ENCODE peak calls at places on chromosomes 16 and 17, in five cellular contexts. One of them, this sample, is unnamed. For H3K36me3, the result is how much of the 10 kb centered on the place peaks cover.

GRCh38 chr17:32551186-32551955 is 64.6 kb downstream of the CDK5R1 start:
- DNase-seq in fibroblast of lung: peak
- DNase-seq in Caco-2: no peak
- DNase-seq in adrenal gland: no peak
- DNase-seq in CD8-positive, alpha-beta T cell: no peak
- DNase-seq in this sample: peak

GRCh38 chr17:7548585-7549400 is at the start of gene TNFSF12:
- DNase-seq in Caco-2: no peak
- DNase-seq in CD8-positive, alpha-beta T cell: peak
- DNase-seq in fibroblast of lung: peak
- DNase-seq in adrenal gland: peak
- DNase-seq in this sample: no peak

GRCh38 chr17:48031966-48032365 is 5.6 kb downstream of the COPZ2 start:
- DNase-seq in fibroblast of lung: no peak
- DNase-seq in adrenal gland: no peak
- DNase-seq in CD8-positive, alpha-beta T cell: no peak
- DNase-seq in Caco-2: no peak
- DNase-seq in this sample: no peak

GRCh38 chr17:7438050-7438614 is 1.2 kb upstream of the FGF11 start:
- DNase-seq in fibroblast of lung: no peak
- DNase-seq in Caco-2: no peak
- DNase-seq in CD8-positive, alpha-beta T cell: peak
- DNase-seq in adrenal gland: peak
- DNase-seq in this sample: no peak

GRCh38 chr17:17132746-17133145 is 73.4 kb downstream of the PLD6 start:
- DNase-seq in adrenal gland: no peak
- DNase-seq in fibroblast of lung: no peak
- DNase-seq in CD8-positive, alpha-beta T cell: no peak
- DNase-seq in Caco-2: no peak
- DNase-seq in this sample: no peak

GRCh38 chr16:66127459-66128362 is 238.8 kb upstream of the CDH5 start:
- DNase-seq in CD8-positive, alpha-beta T cell: no peak
- DNase-seq in fibroblast of lung: no peak
- DNase-seq in adrenal gland: peak
- DNase-seq in Caco-2: no peak
- DNase-seq in this sample: no peak

GRCh38 chr17:2235792-2236365 is 67.7 kb downstream of the SMG6 start:
- DNase-seq in fibroblast of lung: peak
- DNase-seq in Caco-2: no peak
- DNase-seq in CD8-positive, alpha-beta T cell: no peak
- DNase-seq in adrenal gland: peak
- DNase-seq in this sample: no peak

GRCh38 chr17:46848534-46848933 is 2.8 kb upstream of the WNT9B start:
- DNase-seq in Caco-2: no peak
- DNase-seq in adrenal gland: no peak
- DNase-seq in fibroblast of lung: no peak
- DNase-seq in CD8-positive, alpha-beta T cell: no peak
- DNase-seq in this sample: no peak

GRCh38 chr17:45338023-45338781 is 21.4 kb upstream of the MAP3K14 start:
- DNase-seq in adrenal gland: no peak
- DNase-seq in Caco-2: no peak
- DNase-seq in fibroblast of lung: no peak
- DNase-seq in CD8-positive, alpha-beta T cell: no peak
- DNase-seq in this sample: no peak

GRCh38 chr17:53472586-53472985 is 350.1 kb upstream of the KIF2B start:
- DNase-seq in fibroblast of lung: peak
- DNase-seq in Caco-2: no peak
- DNase-seq in CD8-positive, alpha-beta T cell: no peak
- DNase-seq in adrenal gland: no peak
- DNase-seq in this sample: no peak

GRCh38 chr17:2303278-2304188 is at the start of the genes SMG6 and SRR:
- DNase-seq in adrenal gland: peak
- DNase-seq in fibroblast of lung: peak
- DNase-seq in Caco-2: peak
- DNase-seq in CD8-positive, alpha-beta T cell: peak
- DNase-seq in this sample: peak

GRCh38 chr16:46743232-46743719 is 4.9 kb downstream of the MYLK3 start:
- DNase-seq in CD8-positive, alpha-beta T cell: no peak
- DNase-seq in Caco-2: peak
- DNase-seq in fibroblast of lung: peak
- DNase-seq in adrenal gland: peak
- DNase-seq in this sample: no peak

GRCh38 chr17:48552453-48553189 is 7.7 kb upstream of the HOXB2 start:
- DNase-seq in fibroblast of lung: peak
- DNase-seq in CD8-positive, alpha-beta T cell: no peak
- DNase-seq in adrenal gland: no peak
- DNase-seq in Caco-2: no peak
- DNase-seq in this sample: no peak

GRCh38 chr16:3235856-3236669 is 1.1 kb upstream of the ZNF200 start:
- DNase-seq in adrenal gland: peak
- DNase-seq in Caco-2: peak
- DNase-seq in fibroblast of lung: no peak
- DNase-seq in CD8-positive, alpha-beta T cell: peak
- DNase-seq in this sample: no peak

GRCh38 chr16:16032271-16032979 is 83.0 kb downstream of the ABCC1 start:
- DNase-seq in fibroblast of lung: peak
- DNase-seq in adrenal gland: no peak
- DNase-seq in CD8-positive, alpha-beta T cell: no peak
- DNase-seq in Caco-2: no peak
- DNase-seq in this sample: no peak

GRCh38 chr16:48810803-48811453 is 200.9 kb upstream of the N4BP1 start:
- DNase-seq in fibroblast of lung: no peak
- DNase-seq in Caco-2: no peak
- DNase-seq in adrenal gland: no peak
- DNase-seq in CD8-positive, alpha-beta T cell: no peak
- DNase-seq in this sample: no peak

GRCh38 chr16:4505356-4506153 is 29.4 kb downstream of the HMOX2 start:
- DNase-seq in CD8-positive, alpha-beta T cell: peak
- DNase-seq in fibroblast of lung: no peak
- DNase-seq in Caco-2: no peak
- DNase-seq in adrenal gland: no peak
- DNase-seq in this sample: no peak

GRCh38 chr17:51819341-51819740 is 339.2 kb downstream of the CA10 start:
- DNase-seq in Caco-2: no peak
- DNase-seq in CD8-positive, alpha-beta T cell: no peak
- DNase-seq in fibroblast of lung: no peak
- DNase-seq in adrenal gland: no peak
- DNase-seq in this sample: no peak
- TF ChIP-seq CTCF in Caco-2: no peak
- TF ChIP-seq CTCF in CD8-positive, alpha-beta T cell: no peak
- TF ChIP-seq CTCF in fibroblast of lung: no peak
- TF ChIP-seq CTCF in adrenal gland: no peak
- TF ChIP-seq CTCF in this sample: no peak

DNA sequence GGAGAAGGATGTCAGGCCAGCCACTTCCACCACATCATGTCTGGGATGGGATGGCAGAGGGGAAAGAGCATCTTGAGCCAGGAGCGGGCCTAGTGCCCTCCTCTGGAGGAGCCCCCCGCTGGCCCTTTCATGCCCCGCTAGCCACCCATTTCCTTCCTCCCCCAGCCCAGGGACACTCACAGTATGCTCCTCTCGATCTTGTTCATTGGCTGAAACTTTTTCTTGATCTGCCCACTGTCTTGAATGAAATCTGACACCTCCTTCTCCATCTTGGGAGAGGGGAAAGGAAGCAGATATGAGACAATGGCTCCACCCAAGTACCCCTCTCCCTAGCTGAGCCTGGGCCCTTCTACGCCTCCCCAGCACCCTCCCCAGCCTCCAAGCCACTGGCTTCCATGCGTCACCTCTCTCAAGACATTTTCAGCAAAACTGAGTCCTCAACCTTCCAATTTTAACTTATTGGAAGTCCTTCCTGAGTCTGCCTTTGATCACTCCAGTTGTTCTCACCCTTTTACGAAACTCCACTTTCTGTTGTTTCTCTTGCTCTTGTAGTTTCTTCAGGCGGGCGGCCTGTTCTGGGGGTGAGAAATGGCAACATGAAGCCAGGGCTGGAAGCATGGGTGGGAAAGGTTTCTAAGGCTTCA is 7.2 kb downstream of the SPAG7 start:
- DNase-seq in fibroblast of lung: no peak
- DNase-seq in Caco-2: no peak
- DNase-seq in adrenal gland: no peak
- DNase-seq in CD8-positive, alpha-beta T cell: no peak
- DNase-seq in this sample: no peak
- H3K4me3 ChIP-seq in fibroblast of lung: no peak
- H3K4me3 ChIP-seq in Caco-2: no peak
- H3K4me3 ChIP-seq in adrenal gland: no peak
- H3K4me3 ChIP-seq in CD8-positive, alpha-beta T cell: no peak
- H3K4me3 ChIP-seq in this sample: no peak

GRCh38 chr16:667780-668518 is at the start of gene RHOT2:
- DNase-seq in CD8-positive, alpha-beta T cell: peak
- DNase-seq in adrenal gland: peak
- DNase-seq in fibroblast of lung: peak
- DNase-seq in Caco-2: peak
- DNase-seq in this sample: peak

GRCh38 chr16:668519-669171 is 713 bp downstream of the RHOT2 start:
- DNase-seq in CD8-positive, alpha-beta T cell: no peak
- DNase-seq in Caco-2: no peak
- DNase-seq in fibroblast of lung: no peak
- DNase-seq in adrenal gland: no peak
- DNase-seq in this sample: no peak

GRCh38 chr16:669666-670065 is 1.7 kb downstream of the RHOT2 start:
- DNase-seq in Caco-2: no peak
- DNase-seq in adrenal gland: no peak
- DNase-seq in fibroblast of lung: no peak
- DNase-seq in CD8-positive, alpha-beta T cell: no peak
- DNase-seq in this sample: no peak

GRCh38 chr16:666572-666971 is 1.4 kb upstream of the RHOT2 start:
- DNase-seq in fibroblast of lung: no peak
- DNase-seq in CD8-positive, alpha-beta T cell: no peak
- DNase-seq in adrenal gland: no peak
- DNase-seq in Caco-2: no peak
- DNase-seq in this sample: no peak

DNA sequence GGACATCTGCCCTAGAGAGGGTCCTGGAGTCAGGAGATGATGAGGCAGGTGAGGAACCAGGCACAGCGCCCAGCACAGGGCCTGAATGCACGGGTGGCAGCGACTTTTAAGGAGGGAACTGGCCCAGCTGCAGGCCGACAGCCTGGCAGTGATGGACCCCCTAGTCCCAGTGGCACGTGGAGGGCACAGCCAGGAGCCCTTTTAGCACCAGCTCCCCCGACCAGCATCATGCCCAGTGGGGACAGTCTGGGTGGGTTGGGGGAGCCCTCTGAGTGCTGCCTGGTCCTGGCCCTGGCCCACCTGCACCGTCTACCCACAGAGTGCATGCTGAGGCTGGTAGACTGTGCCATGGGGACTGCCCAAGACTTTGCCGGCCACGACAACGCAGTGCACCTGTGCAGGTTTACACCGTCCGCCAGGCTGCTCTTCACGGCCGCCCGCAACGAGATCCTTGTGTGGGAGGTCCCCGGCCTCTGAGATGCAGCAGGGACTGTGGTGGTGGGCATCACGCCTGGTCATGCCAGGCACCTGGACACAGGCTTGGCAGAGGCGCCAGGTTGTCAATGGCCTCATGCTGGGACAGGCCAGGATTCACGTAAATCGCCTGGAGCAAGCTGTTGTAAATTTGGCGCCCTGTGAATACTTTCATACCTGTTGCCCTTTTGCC is 686 bp upstream of the RHOT2 start:
- DNase-seq in CD8-positive, alpha-beta T cell: no peak
- DNase-seq in Caco-2: no peak
- DNase-seq in fibroblast of lung: no peak
- DNase-seq in adrenal gland: no peak
- DNase-seq in this sample: no peak
- H3K36me3 ChIP-seq in CD8-positive, alpha-beta T cell: under half
- H3K36me3 ChIP-seq in Caco-2: under half
- H3K36me3 ChIP-seq in fibroblast of lung: under half
- H3K36me3 ChIP-seq in adrenal gland: under half
- H3K36me3 ChIP-seq in this sample: under half

GRCh38 chr16:81140930-81141780 is 45.0 kb upstream of the GCSH start:
- DNase-seq in fibroblast of lung: no peak
- DNase-seq in Caco-2: peak
- DNase-seq in adrenal gland: no peak
- DNase-seq in CD8-positive, alpha-beta T cell: no peak
- DNase-seq in this sample: no peak
- TF ChIP-seq CTCF in fibroblast of lung: peak
- TF ChIP-seq CTCF in Caco-2: no peak
- TF ChIP-seq CTCF in adrenal gland: no peak
- TF ChIP-seq CTCF in CD8-positive, alpha-beta T cell: no peak
- TF ChIP-seq CTCF in this sample: peak

This sample was measured in kidney epithelial cell.